ENCODE peak calls at places on chromosome 21, in four cellular contexts. C, S, O and T are unnamed samples.
A peak's percentile ranks its signal among the peaks of the same experiment; 100 is the strongest.

GRCh38 chr21:39807738-39808137 is 59.5 kb upstream of the PCP4 start:
- DNase-seq in C (no peak), S (no peak), O (no peak), T (no peak)

GRCh38 chr21:29499734-29500343 is 201.1 kb downstream of the BACH1 start:
- DNase-seq in C (no peak), S (peak; percentile 46), O (no peak), T (no peak)

GRCh38 chr21:43623588-43623987 is 35.7 kb downstream of the HSF2BP start:
- DNase-seq in C (no peak), S (no peak), O (no peak), T (no peak)

GRCh38 chr21:41634211-41634694 is 126.3 kb upstream of the TMPRSS2 start:
- DNase-seq in C (no peak), S (peak; percentile 87), O (no peak), T (no peak)

GRCh38 chr21:27545754-27546349 is 579.0 kb upstream of the ADAMTS5 start:
- DNase-seq in C (no peak), S (no peak), O (no peak), T (no peak)

GRCh38 chr21:40422851-40423635 is 423.9 kb downstream of the DSCAM start:
- DNase-seq in C (no peak), S (no peak), O (no peak), T (no peak)

GRCh38 chr21:28152729-28153128 is 839.9 kb downstream of the LTN1 start:
- DNase-seq in C (no peak), S (no peak), O (no peak), T (peak; percentile 12)

GRCh38 chr21:38121888-38122705 is 134.7 kb upstream of the KCNJ15 start:
- DNase-seq in C (no peak), S (no peak), O (no peak), T (no peak)

GRCh38 chr21:45602106-45602505 is 41.4 kb upstream of the PCBP3 start:
- DNase-seq in C (no peak), S (no peak), O (no peak), T (no peak)

GRCh38 chr21:40706806-40707205 is 140.2 kb downstream of the DSCAM start:
- DNase-seq in C (no peak), S (no peak), O (no peak), T (no peak)

GRCh38 chr21:33395866-33396265 is 7.3 kb upstream of the IFNGR2 start:
- DNase-seq in C (no peak), S (no peak), O (no peak), T (peak; percentile 59)

GRCh38 chr21:21039624-21040023 is 41.4 kb downstream of the NCAM2 start:
- DNase-seq in C (no peak), S (no peak), O (no peak), T (no peak)

GRCh38 chr21:33668180-33668579 is 25.9 kb downstream of the ITSN1 start:
- DNase-seq in C (no peak), S (no peak), O (no peak), T (peak; percentile 29)

GRCh38 chr21:14480601-14481000 is 65.5 kb downstream of the SAMSN1 start:
- DNase-seq in C (no peak), S (no peak), O (no peak), T (no peak)

GRCh38 chr21:38476385-38476784 is 21.9 kb downstream of the ERG start:
- DNase-seq in C (no peak), S (no peak), O (no peak), T (no peak)

GRCh38 chr21:34592573-34592972 is 22.3 kb downstream of the RCAN1 start:
- DNase-seq in C (no peak), S (no peak), O (no peak), T (no peak)

GRCh38 chr21:26717146-26717739 is 128.0 kb downstream of the ADAMTS1 start:
- DNase-seq in C (no peak), S (peak; percentile 11), O (no peak), T (peak; percentile 31)

GRCh38 chr21:38712076-38712475 is 93.7 kb upstream of the ETS2 start:
- DNase-seq in C (no peak), S (peak; percentile 47), O (no peak), T (peak; percentile 27)

GRCh38 chr21:41100826-41101550 is 67.0 kb upstream of the BACE2 start:
- DNase-seq in C (no peak), S (no peak), O (no peak), T (no peak)

GRCh38 chr21:31658053-31658452 is 1.4 kb upstream of the SOD1 start:
- DNase-seq in C (peak; percentile 42), S (no peak), O (no peak), T (no peak)

GRCh38 chr21:46559291-46559983 is 45.4 kb downstream of the S100B start:
- DNase-seq in C (no peak), S (no peak), O (peak; percentile 38), T (no peak)

GRCh38 chr21:27759091-27759659 is 792.3 kb upstream of the ADAMTS5 start:
- DNase-seq in C (peak; percentile 16), S (no peak), O (no peak), T (no peak)

GRCh38 chr21:26087223-26087918 is 83.2 kb downstream of the APP start:
- DNase-seq in C (no peak), S (no peak), O (no peak), T (no peak)

GRCh38 chr21:45962531-45963224 is 18.9 kb upstream of the COL6A1 start:
- DNase-seq in C (no peak), S (no peak), O (no peak), T (no peak)

GRCh38 chr21:14901482-14901958 is 163.3 kb downstream of the NRIP1 start:
- DNase-seq in C (no peak), S (peak; percentile 31), O (no peak), T (peak; percentile 64)

GRCh38 chr21:38875694-38876492 is 70.2 kb downstream of the ETS2 start:
- DNase-seq in C (no peak), S (no peak), O (no peak), T (peak; percentile 57)

GRCh38 chr21:30480145-30480544 is at the start of gene KRTAP19-1:
- DNase-seq in C (no peak), S (no peak), O (no peak), T (no peak)

GRCh38 chr21:44697811-44698734 is 1.1 kb downstream of the KRTAP10-12 start:
- DNase-seq in C (no peak), S (no peak), O (no peak), T (no peak)

GRCh38 chr21:29206445-29206844 is 76.0 kb downstream of the MAP3K7CL start:
- DNase-seq in C (no peak), S (no peak), O (no peak), T (no peak)

GRCh38 chr21:46392921-46393320 is 65.8 kb upstream of the DIP2A start:
- DNase-seq in C (peak; percentile 31), S (no peak), O (no peak), T (peak; percentile 29)

GRCh38 chr21:34762761-34763160 is 94.0 kb downstream of the CLIC6 start:
- DNase-seq in C (no peak), S (no peak), O (no peak), T (peak; percentile 81)